ENCODE peak calls at places on chromosomes 12 and 14, in six cellular contexts. One of them, this sample, is unnamed. For H3K4me1 and H3K27me3, the result is how much of the 10 kb centered on the place peaks cover.

GRCh38 chr12:65510584-65511050 is 232.1 kb downstream of the MSRB3 start:
- DNase-seq in CD8-positive, alpha-beta T cell: no peak
- DNase-seq in lower lobe of right lung: no peak
- DNase-seq in body of pancreas: peak
- DNase-seq in left lung: no peak
- DNase-seq in lung: no peak
- DNase-seq in this sample: no peak

GRCh38 chr14:72291908-72292688 is 359.9 kb downstream of the RGS6 start:
- DNase-seq in CD8-positive, alpha-beta T cell: no peak
- DNase-seq in lower lobe of right lung: no peak
- DNase-seq in body of pancreas: peak
- DNase-seq in left lung: no peak
- DNase-seq in lung: no peak
- DNase-seq in this sample: peak

GRCh38 chr14:105999361-106000028 is 473.1 kb downstream of the TMEM121 start:
- DNase-seq in CD8-positive, alpha-beta T cell: peak
- DNase-seq in lower lobe of right lung: peak
- DNase-seq in body of pancreas: peak
- DNase-seq in left lung: peak
- DNase-seq in lung: peak
- DNase-seq in this sample: peak

GRCh38 chr12:21599143-21599999 is 5.3 kb downstream of the GYS2 start:
- DNase-seq in CD8-positive, alpha-beta T cell: no peak
- DNase-seq in lower lobe of right lung: no peak
- DNase-seq in body of pancreas: no peak
- DNase-seq in left lung: no peak
- DNase-seq in lung: no peak
- DNase-seq in this sample: no peak

GRCh38 chr12:63945777-63946176 is 101.3 kb downstream of the SRGAP1 start:
- DNase-seq in CD8-positive, alpha-beta T cell: no peak
- DNase-seq in lower lobe of right lung: no peak
- DNase-seq in body of pancreas: no peak
- DNase-seq in left lung: no peak
- DNase-seq in lung: no peak
- DNase-seq in this sample: no peak

GRCh38 chr14:96583605-96584041 is 81.4 kb downstream of the PAPOLA start:
- DNase-seq in CD8-positive, alpha-beta T cell: peak
- DNase-seq in lower lobe of right lung: no peak
- DNase-seq in body of pancreas: no peak
- DNase-seq in left lung: no peak
- DNase-seq in lung: peak
- DNase-seq in this sample: no peak

GRCh38 chr12:124555168-124555928 is 12.1 kb downstream of the NCOR2 start:
- DNase-seq in CD8-positive, alpha-beta T cell: no peak
- DNase-seq in lower lobe of right lung: no peak
- DNase-seq in body of pancreas: no peak
- DNase-seq in left lung: peak
- DNase-seq in lung: no peak
- DNase-seq in this sample: peak

GRCh38 chr14:92850492-92850891 is 56.4 kb downstream of the GOLGA5 start:
- DNase-seq in CD8-positive, alpha-beta T cell: no peak
- DNase-seq in lower lobe of right lung: no peak
- DNase-seq in body of pancreas: no peak
- DNase-seq in left lung: no peak
- DNase-seq in lung: no peak
- DNase-seq in this sample: no peak

GRCh38 chr12:29771786-29772185 is 12.0 kb downstream of the TMTC1 start:
- DNase-seq in CD8-positive, alpha-beta T cell: no peak
- DNase-seq in lower lobe of right lung: no peak
- DNase-seq in body of pancreas: no peak
- DNase-seq in left lung: no peak
- DNase-seq in lung: no peak
- DNase-seq in this sample: no peak

GRCh38 chr12:48001426-48002178 is 2.7 kb downstream of the COL2A1 start:
- DNase-seq in CD8-positive, alpha-beta T cell: no peak
- DNase-seq in lower lobe of right lung: no peak
- DNase-seq in body of pancreas: peak
- DNase-seq in left lung: peak
- DNase-seq in lung: no peak
- DNase-seq in this sample: no peak

GRCh38 chr14:54524410-54524809 is 14.7 kb downstream of the CGRRF1 start:
- DNase-seq in CD8-positive, alpha-beta T cell: no peak
- DNase-seq in lower lobe of right lung: no peak
- DNase-seq in body of pancreas: no peak
- DNase-seq in left lung: no peak
- DNase-seq in lung: no peak
- DNase-seq in this sample: no peak

GRCh38 chr12:95248604-95249355 is 31.2 kb downstream of the VEZT start:
- DNase-seq in CD8-positive, alpha-beta T cell: no peak
- DNase-seq in lower lobe of right lung: no peak
- DNase-seq in body of pancreas: no peak
- DNase-seq in left lung: no peak
- DNase-seq in lung: no peak
- DNase-seq in this sample: no peak

GRCh38 chr12:79822475-79822874 is 112.4 kb downstream of the PPP1R12A start:
- DNase-seq in CD8-positive, alpha-beta T cell: no peak
- DNase-seq in lower lobe of right lung: no peak
- DNase-seq in body of pancreas: no peak
- DNase-seq in left lung: no peak
- DNase-seq in lung: no peak
- DNase-seq in this sample: no peak

GRCh38 chr12:65881965-65882413 is 57.7 kb downstream of the HMGA2 start:
- DNase-seq in CD8-positive, alpha-beta T cell: no peak
- DNase-seq in lower lobe of right lung: peak
- DNase-seq in body of pancreas: peak
- DNase-seq in left lung: peak
- DNase-seq in lung: peak
- DNase-seq in this sample: no peak

GRCh38 chr12:31368666-31369361 is 42.9 kb upstream of the SINHCAF start:
- DNase-seq in CD8-positive, alpha-beta T cell: no peak
- DNase-seq in lower lobe of right lung: no peak
- DNase-seq in body of pancreas: no peak
- DNase-seq in left lung: no peak
- DNase-seq in lung: no peak
- DNase-seq in this sample: no peak

GRCh38 chr12:124413401-124413800 is 118.5 kb downstream of the RFLNA start:
- DNase-seq in CD8-positive, alpha-beta T cell: no peak
- DNase-seq in lower lobe of right lung: no peak
- DNase-seq in body of pancreas: no peak
- DNase-seq in left lung: no peak
- DNase-seq in lung: no peak
- DNase-seq in this sample: no peak

GRCh38 chr12:121797937-121798801 is 4.7 kb upstream of the RHOF start:
- DNase-seq in CD8-positive, alpha-beta T cell: no peak
- DNase-seq in lower lobe of right lung: no peak
- DNase-seq in body of pancreas: peak
- DNase-seq in left lung: peak
- DNase-seq in lung: peak
- DNase-seq in this sample: peak

GRCh38 chr12:122111070-122111750 is 32.7 kb downstream of the MLXIP start:
- DNase-seq in CD8-positive, alpha-beta T cell: no peak
- DNase-seq in lower lobe of right lung: no peak
- DNase-seq in body of pancreas: no peak
- DNase-seq in left lung: no peak
- DNase-seq in lung: no peak
- DNase-seq in this sample: no peak

GRCh38 chr12:5102261-5102789 is 58.6 kb downstream of the KCNA5 start:
- DNase-seq in CD8-positive, alpha-beta T cell: no peak
- DNase-seq in lower lobe of right lung: no peak
- DNase-seq in body of pancreas: no peak
- DNase-seq in left lung: no peak
- DNase-seq in lung: no peak
- DNase-seq in this sample: no peak

GRCh38 chr14:34693228-34693939 is 21.0 kb downstream of the CFL2 start:
- DNase-seq in CD8-positive, alpha-beta T cell: no peak
- DNase-seq in lower lobe of right lung: peak
- DNase-seq in body of pancreas: peak
- DNase-seq in left lung: no peak
- DNase-seq in lung: peak
- DNase-seq in this sample: no peak

GRCh38 chr12:3527181-3527580 is 36.2 kb downstream of the PRMT8 start:
- DNase-seq in CD8-positive, alpha-beta T cell: no peak
- DNase-seq in lower lobe of right lung: no peak
- DNase-seq in body of pancreas: no peak
- DNase-seq in left lung: no peak
- DNase-seq in lung: no peak
- DNase-seq in this sample: no peak

GRCh38 chr12:93018610-93019009 is 89.5 kb upstream of the EEA1 start:
- DNase-seq in CD8-positive, alpha-beta T cell: no peak
- DNase-seq in lower lobe of right lung: no peak
- DNase-seq in body of pancreas: no peak
- DNase-seq in left lung: no peak
- DNase-seq in lung: no peak
- DNase-seq in this sample: no peak

GRCh38 chr12:93020998-93021597 is 92.0 kb upstream of the EEA1 start:
- DNase-seq in CD8-positive, alpha-beta T cell: no peak
- DNase-seq in lower lobe of right lung: no peak
- DNase-seq in body of pancreas: no peak
- DNase-seq in left lung: no peak
- DNase-seq in lung: no peak
- DNase-seq in this sample: no peak

GRCh38 chr12:93019911-93020224 is 90.8 kb upstream of the EEA1 start:
- DNase-seq in CD8-positive, alpha-beta T cell: no peak
- DNase-seq in lower lobe of right lung: no peak
- DNase-seq in body of pancreas: peak
- DNase-seq in left lung: no peak
- DNase-seq in lung: no peak
- DNase-seq in this sample: no peak

GRCh38 chr12:93019240-93019910 is 90.3 kb upstream of the EEA1 start:
- DNase-seq in CD8-positive, alpha-beta T cell: no peak
- DNase-seq in lower lobe of right lung: no peak
- DNase-seq in body of pancreas: no peak
- DNase-seq in left lung: no peak
- DNase-seq in lung: no peak
- DNase-seq in this sample: no peak

GRCh38 chr12:93020225-93020997 is 91.3 kb upstream of the EEA1 start:
- DNase-seq in CD8-positive, alpha-beta T cell: no peak
- DNase-seq in lower lobe of right lung: no peak
- DNase-seq in body of pancreas: peak
- DNase-seq in left lung: no peak
- DNase-seq in lung: no peak
- DNase-seq in this sample: no peak
- H3K4me1 ChIP-seq in CD8-positive, alpha-beta T cell: under half
- H3K4me1 ChIP-seq in lower lobe of right lung: under half
- H3K4me1 ChIP-seq in body of pancreas: under half
- H3K4me1 ChIP-seq in left lung: under half
- H3K4me1 ChIP-seq in lung: under half
- H3K4me1 ChIP-seq in this sample: under half

DNA sequence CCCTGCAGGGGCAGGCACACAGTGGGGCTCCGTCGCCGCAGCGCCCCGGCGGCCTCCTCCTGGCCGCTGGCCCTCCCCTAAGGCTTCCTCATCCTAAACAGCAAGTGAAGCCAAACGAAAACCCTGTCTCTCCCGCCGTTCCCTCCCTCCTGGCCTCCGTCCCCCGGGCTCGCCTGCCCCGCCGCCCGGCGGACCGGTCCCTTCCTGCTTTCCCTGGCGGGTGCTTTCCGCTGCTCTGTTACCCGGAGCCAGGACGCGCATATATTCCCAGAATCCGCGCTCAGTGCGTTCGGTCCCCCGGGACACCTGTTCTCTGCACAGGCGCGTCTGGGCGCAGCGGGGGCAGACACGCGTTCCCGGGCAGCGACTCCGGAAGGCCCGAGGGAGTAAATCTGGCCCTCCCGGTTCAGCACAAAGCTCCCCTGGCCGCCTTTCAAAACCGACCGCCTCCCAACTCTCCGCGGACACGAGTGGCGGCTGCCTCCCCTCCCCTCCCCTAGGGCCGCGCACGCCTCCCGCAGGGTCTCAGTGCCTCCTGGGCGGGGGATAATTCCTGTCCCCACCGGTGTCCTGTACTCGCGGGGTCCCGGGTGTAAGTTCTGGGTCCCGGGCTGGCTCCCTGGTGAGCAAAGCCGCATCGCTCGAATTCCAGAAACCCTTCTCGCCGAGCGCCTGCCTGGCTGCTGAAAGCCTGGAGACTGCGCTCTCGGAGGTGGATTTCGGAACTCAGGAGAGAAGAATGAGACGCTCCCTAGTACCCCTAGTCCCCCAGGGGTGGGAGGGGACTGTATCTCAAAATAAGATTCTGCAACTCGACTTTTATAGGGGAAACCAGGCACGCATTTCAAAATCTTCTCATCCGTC is 21.4 kb upstream of the CEP170B start:
- DNase-seq in CD8-positive, alpha-beta T cell: no peak
- DNase-seq in lower lobe of right lung: no peak
- DNase-seq in body of pancreas: no peak
- DNase-seq in left lung: peak
- DNase-seq in lung: no peak
- DNase-seq in this sample: no peak
- H3K27me3 ChIP-seq in CD8-positive, alpha-beta T cell: under half
- H3K27me3 ChIP-seq in lower lobe of right lung: under half
- H3K27me3 ChIP-seq in body of pancreas: under half
- H3K27me3 ChIP-seq in left lung: under half
- H3K27me3 ChIP-seq in lung: under half
- H3K27me3 ChIP-seq in this sample: under half

GRCh38 chr12:612886-613285 is 50.4 kb downstream of the NINJ2 start:
- DNase-seq in CD8-positive, alpha-beta T cell: no peak
- DNase-seq in lower lobe of right lung: no peak
- DNase-seq in body of pancreas: no peak
- DNase-seq in left lung: no peak
- DNase-seq in lung: no peak
- DNase-seq in this sample: no peak

GRCh38 chr12:614727-615060 is 48.6 kb downstream of the NINJ2 start:
- DNase-seq in CD8-positive, alpha-beta T cell: no peak
- DNase-seq in lower lobe of right lung: no peak
- DNase-seq in body of pancreas: no peak
- DNase-seq in left lung: no peak
- DNase-seq in lung: no peak
- DNase-seq in this sample: no peak

GRCh38 chr12:613996-614726 is 49.1 kb downstream of the NINJ2 start:
- DNase-seq in CD8-positive, alpha-beta T cell: peak
- DNase-seq in lower lobe of right lung: peak
- DNase-seq in body of pancreas: no peak
- DNase-seq in left lung: no peak
- DNase-seq in lung: no peak
- DNase-seq in this sample: peak

GRCh38 chr12:617304-617915 is 45.8 kb downstream of the NINJ2 start:
- DNase-seq in CD8-positive, alpha-beta T cell: no peak
- DNase-seq in lower lobe of right lung: peak
- DNase-seq in body of pancreas: no peak
- DNase-seq in left lung: peak
- DNase-seq in lung: peak
- DNase-seq in this sample: no peak

DNA sequence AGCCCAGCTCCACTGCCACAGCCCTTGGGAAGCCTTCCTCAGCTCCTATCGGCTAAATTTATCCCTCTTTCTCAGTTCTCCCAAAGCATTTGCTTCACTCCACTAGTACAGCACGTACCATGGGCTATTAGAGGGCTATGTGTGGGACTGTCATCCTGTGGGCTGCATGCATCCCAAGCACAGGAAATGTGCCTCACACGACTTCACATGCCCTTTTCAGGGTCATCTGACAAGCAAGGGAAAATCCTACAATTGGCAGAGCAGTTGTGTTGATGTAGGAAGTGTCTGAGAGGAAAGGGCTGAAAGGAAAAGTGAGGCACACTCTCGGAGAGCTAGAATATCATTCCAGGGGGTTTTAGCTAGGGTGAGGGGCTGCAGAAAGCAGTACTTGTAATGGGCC is 47.6 kb downstream of the NINJ2 start:
- DNase-seq in CD8-positive, alpha-beta T cell: no peak
- DNase-seq in lower lobe of right lung: no peak
- DNase-seq in body of pancreas: no peak
- DNase-seq in left lung: no peak
- DNase-seq in lung: no peak
- DNase-seq in this sample: no peak
- H3K4me1 ChIP-seq in CD8-positive, alpha-beta T cell: under half
- H3K4me1 ChIP-seq in lower lobe of right lung: half or more
- H3K4me1 ChIP-seq in body of pancreas: under half
- H3K4me1 ChIP-seq in left lung: half or more
- H3K4me1 ChIP-seq in lung: under half
- H3K4me1 ChIP-seq in this sample: under half

GRCh38 chr12:45051490-45052105 is 699 bp upstream of the DBX2 start:
- DNase-seq in CD8-positive, alpha-beta T cell: no peak
- DNase-seq in lower lobe of right lung: peak
- DNase-seq in body of pancreas: no peak
- DNase-seq in left lung: no peak
- DNase-seq in lung: no peak
- DNase-seq in this sample: no peak
- H3K27me3 ChIP-seq in CD8-positive, alpha-beta T cell: under half
- H3K27me3 ChIP-seq in lower lobe of right lung: under half
- H3K27me3 ChIP-seq in body of pancreas: under half
- H3K27me3 ChIP-seq in left lung: under half
- H3K27me3 ChIP-seq in lung: under half
- H3K27me3 ChIP-seq in this sample: under half

This sample was measured in DND-41.